ENCODE peak calls at places on chromosomes 2 and 18, in ten cellular contexts. N is astrocyte of the cerebellum, A is cardiac fibroblast, S is DND-41, O is fibroblast of lung, C is A549, M is body of pancreas, P is lower leg skin, Y is GM20000, V is mesothelial cell of epicardium. W is an unnamed sample.

GRCh38 chr2:240429341-240429871 is 6.1 kb upstream of the GPC1 start:
- DNase-seq in N (no peak), A (no peak), S (no peak), O (no peak), C (no peak), M (peak; percentile 4), P (peak; percentile 72), Y (no peak), V (peak; percentile 7), W (no peak)

GRCh38 chr18:72336786-72337185 is 207.4 kb downstream of the CBLN2 start:
- DNase-seq in N (no peak), A (no peak), S (no peak), O (no peak), C (no peak), M (no peak), P (no peak), Y (no peak), V (no peak), W (no peak)

GRCh38 chr2:151638188-151638933 is 95.9 kb downstream of the NEB start:
- DNase-seq in N (no peak), A (no peak), S (peak; percentile 30), O (peak; percentile 26), C (no peak), M (peak; percentile 14), P (no peak), Y (peak; percentile 22), V (no peak), W (peak; percentile 41)

GRCh38 chr2:29165362-29166236 is 50.4 kb downstream of the CLIP4 start:
- DNase-seq in N (no peak), A (peak; percentile 81), S (no peak), O (peak; percentile 82), C (no peak), M (no peak), P (no peak), Y (no peak), V (no peak), W (no peak)

GRCh38 chr2:171671867-171672266 is 15.4 kb upstream of the DYNC1I2 start:
- DNase-seq in N (no peak), A (no peak), S (no peak), O (no peak), C (no peak), M (no peak), P (no peak), Y (no peak), V (no peak), W (no peak)

GRCh38 chr2:203097735-203098134 is 83.1 kb downstream of the NBEAL1 start:
- DNase-seq in N (no peak), A (peak; percentile 38), S (no peak), O (no peak), C (no peak), M (no peak), P (no peak), Y (no peak), V (no peak), W (no peak)

GRCh38 chr2:8171608-8172007 is 510.2 kb upstream of the ID2 start:
- DNase-seq in N (no peak), A (peak; percentile 60), S (no peak), O (no peak), C (no peak), M (no peak), P (no peak), Y (no peak), V (no peak), W (no peak)

GRCh38 chr2:63104482-63104881 is 53.9 kb downstream of the OTX1 start:
- DNase-seq in N (no peak), A (no peak), S (no peak), O (no peak), C (no peak), M (no peak), P (no peak), Y (no peak), V (no peak), W (no peak)

GRCh38 chr2:101550555-101550954 is 75.6 kb upstream of the RFX8 start:
- DNase-seq in N (no peak), A (no peak), S (no peak), O (no peak), C (no peak), M (no peak), P (no peak), Y (no peak), V (no peak), W (no peak)

GRCh38 chr2:188787661-188788044 is 186.5 kb upstream of the COL3A1 start:
- DNase-seq in N (no peak), A (peak; percentile 82), S (no peak), O (peak; percentile 57), C (no peak), M (no peak), P (no peak), Y (no peak), V (no peak), W (no peak)

GRCh38 chr2:237773826-237774225 is 24.8 kb upstream of the RBM44 start:
- DNase-seq in N (no peak), A (no peak), S (no peak), O (no peak), C (no peak), M (no peak), P (no peak), Y (no peak), V (no peak), W (no peak)

GRCh38 chr2:107772380-107772779 is 54.3 kb upstream of the RGPD4 start:
- DNase-seq in N (no peak), A (no peak), S (no peak), O (no peak), C (no peak), M (no peak), P (no peak), Y (no peak), V (no peak), W (no peak)

GRCh38 chr2:219968685-219969345 is 341.4 kb downstream of the SLC4A3 start:
- DNase-seq in N (no peak), A (no peak), S (no peak), O (peak; percentile 14), C (peak; percentile 54), M (no peak), P (no peak), Y (no peak), V (no peak), W (no peak)

GRCh38 chr2:105873721-105874120 is 129.0 kb downstream of the NCK2 start:
- DNase-seq in N (peak; percentile 36), A (peak; percentile 92), S (no peak), O (peak; percentile 75), C (peak; percentile 40), M (no peak), P (peak; percentile 83), Y (peak; percentile 94), V (no peak), W (peak; percentile 92)

GRCh38 chr2:174750923-174751441 is 13.3 kb downstream of the CHRNA1 start:
- DNase-seq in N (no peak), A (no peak), S (no peak), O (no peak), C (no peak), M (no peak), P (peak; percentile 46), Y (peak; percentile 45), V (no peak), W (peak; percentile 73)

GRCh38 chr18:21359746-21360145 is 117.7 kb downstream of the GREB1L start:
- DNase-seq in N (no peak), A (peak; percentile 24), S (no peak), O (no peak), C (no peak), M (no peak), P (no peak), Y (no peak), V (no peak), W (no peak)

DNA sequence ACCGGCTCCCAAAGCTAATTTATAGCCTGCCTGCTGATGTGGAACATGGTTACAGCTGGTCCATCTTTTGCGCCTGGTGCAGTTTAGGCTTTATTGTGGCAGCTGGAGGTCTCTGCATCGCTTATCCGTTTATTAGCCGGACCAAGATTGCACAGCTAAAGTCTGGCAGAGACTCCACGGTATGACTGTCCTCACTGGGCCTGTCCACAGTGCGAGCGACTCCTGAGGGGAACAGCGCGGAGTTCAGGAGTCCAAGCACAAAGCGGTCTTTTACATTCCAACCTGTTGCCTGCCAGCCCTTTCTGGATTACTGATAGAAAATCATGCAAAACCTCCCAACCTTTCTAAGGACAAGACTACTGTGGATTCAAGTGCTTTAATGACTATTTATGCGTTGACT is 51.4 kb downstream of the TMEM178A start:
- DNase-seq in N (no peak), A (no peak), S (no peak), O (no peak), C (no peak), M (no peak), P (no peak), Y (no peak), V (no peak), W (no peak)
- TF ChIP-seq CTCF in N (no peak), A (no peak), S (no peak), O (no peak), C (no peak), M (no peak), P (no peak), Y (no peak), V (no peak), W (no peak)

DNA sequence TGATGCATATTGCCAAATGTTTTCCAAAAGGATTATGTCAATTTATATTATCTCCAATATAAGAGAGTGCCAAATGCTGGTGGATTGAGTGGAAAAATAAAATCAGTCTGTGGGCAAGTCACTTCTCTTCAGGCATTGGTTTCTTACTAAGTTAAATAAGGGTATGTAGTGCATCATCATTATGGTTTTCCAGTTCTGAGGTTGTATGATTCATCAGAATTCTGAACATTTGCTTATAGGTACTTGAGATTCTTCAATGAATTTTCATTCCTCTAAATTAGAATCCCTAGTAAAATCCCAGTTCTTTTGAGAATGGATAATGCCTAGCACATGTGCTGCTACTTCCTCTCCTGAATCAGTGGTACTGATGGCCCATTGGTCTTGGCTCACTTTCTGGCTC is 188.9 kb upstream of the OSR1 start:
- DNase-seq in N (no peak), A (no peak), S (no peak), O (no peak), C (no peak), M (no peak), P (no peak), Y (no peak), V (no peak), W (no peak)
- TF ChIP-seq CTCF in N (no peak), A (no peak), S (no peak), O (no peak), C (no peak), M (no peak), P (no peak), Y (no peak), V (no peak), W (no peak)

DNA sequence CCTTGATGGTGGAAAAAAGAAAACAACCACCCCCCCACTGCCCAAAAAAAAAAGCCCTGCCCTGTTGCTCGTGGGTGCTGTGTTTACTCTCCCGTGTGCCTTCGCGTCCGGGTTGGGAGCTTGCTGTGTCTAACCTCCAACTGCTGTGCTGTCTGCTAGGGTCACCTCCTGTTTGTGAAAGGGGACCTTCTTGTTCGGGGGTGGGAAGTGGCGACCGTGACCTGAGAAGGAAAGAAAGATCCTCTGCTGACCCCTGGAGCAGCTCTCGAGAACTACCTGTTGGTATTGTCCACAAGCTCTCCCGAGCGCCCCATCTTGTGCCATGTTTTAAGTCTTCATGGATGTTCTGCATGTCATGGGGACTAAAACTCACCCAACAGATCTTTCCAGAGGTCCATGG is 28.0 kb downstream of the MAL start:
- DNase-seq in N (no peak), A (peak; percentile 5), S (peak; percentile 15), O (no peak), C (no peak), M (peak; percentile 29), P (no peak), Y (no peak), V (no peak), W (peak; percentile 59)
- TF ChIP-seq CTCF in N (no peak), A (no peak), S (peak; percentile 15), O (no peak), C (no peak), M (peak; percentile 22), P (no peak), Y (no peak), V (no peak), W (peak; percentile 11)

GRCh38 chr2:178480227-178481181 is at the start of gene PLEKHA3:
- DNase-seq in N (peak; percentile 81), A (peak; percentile 97), S (peak; percentile 83), O (peak; percentile 96), C (peak; percentile 88), M (peak; percentile 98), P (peak; percentile 99), Y (peak; percentile 94), V (peak; percentile 73), W (peak; percentile 79)
- TF ChIP-seq CTCF in N (no peak), A (no peak), S (peak; percentile 10), O (no peak), C (no peak), M (no peak), P (no peak), Y (no peak), V (no peak), W (no peak)

W was measured in activated CD8-positive, alpha-beta T cell treated with anti-CD3 and anti-CD28 coated beads for 36 hours.